ENCODE peak calls at places on chromosomes 1 and 21, in seven cellular contexts. I, W, N, R, B, T and D are unnamed samples.
A peak's percentile ranks its signal among the peaks of the same experiment; 100 is the strongest.

GRCh38 chr1:36304970-36305914 is 926 bp upstream of the SH3D21 start:
- DNase-seq in I (peak; percentile 24), B (no peak), N (no peak), R (no peak), W (peak; percentile 40), T (no peak), D (no peak)

GRCh38 chr1:64065571-64065970 is 137.9 kb upstream of the UBE2U start:
- DNase-seq in T (no peak), R (no peak), N (no peak), W (no peak), B (no peak), I (no peak), D (no peak)

GRCh38 chr1:232620356-232620841 is 9.5 kb downstream of the SIPA1L2 start:
- DNase-seq in N (no peak), R (no peak), T (peak; percentile 47), B (peak; percentile 79), W (peak; percentile 66), I (peak; percentile 64), D (no peak)

GRCh38 chr1:15188678-15189077 is 35.1 kb downstream of the TMEM51 start:
- DNase-seq in R (no peak), N (no peak), T (no peak), B (no peak), W (no peak), I (no peak), D (no peak)

GRCh38 chr1:152089014-152089674 is at the start of gene TCHHL1:
- DNase-seq in I (no peak), W (no peak), R (no peak), T (no peak), N (no peak), B (no peak), D (no peak)

GRCh38 chr1:180791806-180792205 is 120.9 kb upstream of the KIAA1614 start:
- DNase-seq in B (no peak), W (no peak), N (no peak), I (no peak), R (no peak), T (no peak), D (no peak)

GRCh38 chr1:26693557-26694184 is 2.1 kb upstream of the ARID1A start:
- DNase-seq in I (no peak), N (no peak), B (no peak), R (no peak), T (no peak), W (no peak), D (no peak)

GRCh38 chr1:243883551-243883950 is 33.5 kb upstream of the AKT3 start:
- DNase-seq in I (no peak), R (no peak), N (no peak), B (no peak), T (no peak), W (no peak), D (no peak)

GRCh38 chr1:45685308-45686080 is 839 bp downstream of the GPBP1L1 start:
- DNase-seq in B (no peak), W (no peak), I (peak; percentile 22), N (no peak), T (no peak), R (peak; percentile 81), D (no peak)

GRCh38 chr1:41296476-41296875 is 54.4 kb upstream of the SCMH1 start:
- DNase-seq in R (no peak), T (no peak), B (no peak), N (no peak), W (no peak), I (no peak), D (peak; percentile 5)

GRCh38 chr1:117142200-117142599 is 20.7 kb upstream of the TRIM45 start:
- DNase-seq in B (no peak), T (no peak), R (no peak), W (no peak), N (no peak), I (no peak), D (no peak)

GRCh38 chr1:111270781-111271463 is 19.7 kb upstream of the CHIA start:
- DNase-seq in N (no peak), W (no peak), I (peak; percentile 35), R (no peak), B (no peak), T (no peak), D (no peak)

GRCh38 chr1:60068393-60069045 is 5.1 kb downstream of the C1orf87 start:
- DNase-seq in N (no peak), I (no peak), R (no peak), T (no peak), W (no peak), B (peak; percentile 35), D (no peak)

GRCh38 chr1:1320666-1321448 is 3.6 kb downstream of the INTS11 start:
- DNase-seq in I (no peak), T (no peak), B (no peak), W (no peak), N (no peak), R (no peak), D (no peak)

GRCh38 chr1:1317420-1317819 is 7.0 kb downstream of the INTS11 start:
- DNase-seq in I (no peak), B (no peak), R (no peak), W (no peak), N (no peak), T (no peak), D (no peak)

GRCh38 chr1:1318777-1319645 is 5.4 kb downstream of the INTS11 start:
- DNase-seq in N (no peak), W (no peak), I (no peak), T (no peak), B (no peak), R (no peak), D (no peak)

GRCh38 chr1:1319646-1319941 is 4.9 kb downstream of the INTS11 start:
- DNase-seq in I (no peak), N (no peak), B (no peak), W (no peak), R (no peak), T (no peak), D (no peak)

DNA sequence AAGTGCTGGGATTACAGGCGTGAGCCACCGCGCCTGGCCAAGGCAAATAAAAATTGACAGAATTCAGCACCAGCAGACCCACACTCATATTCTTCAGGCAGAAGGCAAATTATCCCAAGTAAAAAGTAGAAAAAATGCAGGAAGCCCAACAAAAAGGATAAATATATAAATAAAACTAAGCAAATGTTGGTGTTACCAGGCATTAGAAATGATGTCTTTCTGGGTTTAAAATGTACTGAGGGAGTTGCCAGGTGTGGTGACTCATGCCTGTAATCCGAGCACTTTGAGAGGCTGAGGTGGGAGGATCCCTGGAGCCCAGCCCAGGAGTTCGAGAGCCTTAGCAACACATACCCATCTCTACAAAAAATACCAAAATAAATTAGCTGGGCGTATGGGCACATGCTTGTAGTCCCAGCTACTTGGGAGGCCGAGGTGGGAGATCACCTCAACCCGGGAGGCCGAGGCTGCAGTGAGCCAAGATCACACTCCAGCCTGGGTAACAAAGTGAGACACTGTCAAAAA is 6.3 kb downstream of the INTS11 start:
- DNase-seq in N (no peak), W (peak; percentile 80), B (no peak), R (peak; percentile 84), I (peak; percentile 37), T (peak; percentile 87), D (peak; percentile 86)
- TF ChIP-seq POLR2AphosphoS5 in N (no peak), W (peak; percentile 41), B (no peak), R (no peak), I (no peak), T (no peak), D (peak; percentile 53)

GRCh38 chr1:18959591-18959990 is 3.1 kb upstream of the IFFO2 start:
- DNase-seq in N (no peak), T (no peak), R (no peak), I (no peak), W (no peak), B (no peak), D (no peak)
- H3K27ac ChIP-seq in N (no peak overlapping the region), T (no peak overlapping the region), R (peak overlapping the region; percentile 29), I (no peak overlapping the region), W (no peak overlapping the region), B (no peak overlapping the region), D (no peak overlapping the region)

GRCh38 chr1:206563367-206563953 is 48.8 kb downstream of the EIF2D start:
- DNase-seq in T (no peak), N (no peak), I (no peak), R (no peak), W (no peak), B (no peak), D (no peak)
- H3K4me3 ChIP-seq in T (no peak overlapping the region), N (no peak overlapping the region), I (no peak overlapping the region), R (no peak overlapping the region), W (no peak overlapping the region), B (no peak overlapping the region), D (no peak overlapping the region)

GRCh38 chr21:15837603-15838002 is 107.8 kb downstream of the USP25 start:
- DNase-seq in N (no peak), T (no peak), B (no peak), R (no peak), W (no peak), I (no peak), D (no peak)
- TF ChIP-seq POLR2AphosphoS5 in N (no peak), T (no peak), B (no peak), R (no peak), W (peak; percentile 30), I (no peak), D (peak; percentile 31)

DNA sequence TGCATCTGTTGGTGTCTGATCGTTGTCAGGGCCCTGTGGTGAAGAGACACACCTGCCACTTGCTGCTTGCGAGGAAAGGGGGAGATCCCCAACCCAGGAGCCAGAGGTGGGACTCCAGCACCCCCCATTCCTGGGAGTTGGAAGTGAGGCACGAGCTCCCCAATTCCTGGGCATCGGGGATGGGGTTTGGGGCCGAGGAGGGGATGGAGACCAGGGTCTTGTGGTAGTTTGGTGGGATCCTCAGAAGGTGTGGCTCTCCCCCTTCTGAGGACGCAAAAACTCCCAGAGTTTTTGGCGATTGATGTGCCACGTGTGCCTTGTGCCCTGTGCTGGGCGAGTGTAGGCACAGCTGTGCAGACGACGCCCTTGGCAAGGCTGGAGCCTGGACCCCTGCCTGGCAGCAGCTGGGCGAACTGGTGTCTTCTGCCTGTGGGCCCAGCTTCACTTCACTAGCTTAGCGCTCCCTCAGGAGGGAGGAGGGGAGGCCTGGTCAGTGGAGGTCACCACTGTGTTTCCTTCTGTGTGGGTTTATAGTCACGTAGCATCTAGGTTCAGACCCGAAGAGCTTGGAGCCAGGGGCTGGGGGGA is 2.6 kb downstream of the GUK1 start:
- DNase-seq in I (no peak), T (no peak), N (no peak), R (no peak), B (no peak), W (no peak), D (peak; percentile 24)
- H3K27ac ChIP-seq in I (no peak overlapping the region), T (peak overlapping the region; percentile 97), N (no peak overlapping the region), R (peak overlapping the region; percentile 90), B (no peak overlapping the region), W (peak overlapping the region; percentile 99), D (no peak overlapping the region)

DNA sequence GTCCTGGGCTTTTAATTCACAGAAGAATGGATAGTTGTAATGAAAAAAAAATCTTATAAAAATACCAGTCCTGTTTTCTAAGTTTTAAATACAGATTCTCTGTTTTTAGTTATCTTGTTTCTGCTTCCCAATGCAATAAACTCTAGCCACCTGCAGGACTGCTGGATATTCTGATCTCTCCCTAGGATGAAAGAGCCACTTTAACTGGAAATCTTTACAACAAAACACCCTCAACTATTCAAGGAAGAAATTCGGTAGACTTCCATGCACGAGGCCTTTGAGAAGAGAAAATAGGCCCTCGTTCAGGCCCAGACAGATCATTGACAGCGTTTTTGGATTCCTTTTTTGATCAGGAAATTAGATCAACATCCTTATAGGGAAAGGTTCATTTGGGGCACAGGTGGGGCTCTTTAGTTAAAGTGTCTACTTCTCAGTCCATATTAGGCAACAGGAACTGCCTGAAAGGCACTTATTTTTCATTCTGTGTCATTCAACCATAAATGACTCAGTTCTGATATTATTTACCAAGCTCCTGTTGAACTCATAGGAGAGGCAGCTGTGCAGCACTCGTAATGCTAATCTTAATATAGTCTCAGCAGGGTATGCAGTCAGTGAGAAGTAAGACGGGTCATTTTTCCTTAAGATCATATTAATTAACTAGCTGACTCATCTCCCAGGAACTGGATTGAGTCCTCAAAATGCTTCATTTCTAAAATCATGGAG is 71.1 kb upstream of the ERRFI1 start:
- DNase-seq in B (no peak), R (no peak), N (no peak), I (no peak), T (peak; percentile 67), W (peak; percentile 13), D (no peak)
- H3K4me3 ChIP-seq in B (no peak overlapping the region), R (no peak overlapping the region), N (no peak overlapping the region), I (no peak overlapping the region), T (no peak overlapping the region), W (no peak overlapping the region), D (no peak overlapping the region)